ENCODE peak calls at places on chromosomes 3 and 15, in five cellular contexts. H, L, W, O and F are unnamed samples.

GRCh38 chr15:26831951-26832350 is 34.9 kb upstream of the GABRA5 start:
- DNase-seq in H (no peak), L (no peak), W (no peak), O (no peak), F (no peak)

GRCh38 chr3:26558257-26558656 is 64.3 kb upstream of the LRRC3B start:
- DNase-seq in H (no peak), L (no peak), W (no peak), O (no peak), F (no peak)

GRCh38 chr3:57967590-57967989 is 40.6 kb upstream of the FLNB start:
- DNase-seq in H (peak; percentile 83), L (no peak), W (no peak), O (no peak), F (no peak)

GRCh38 chr15:94323076-94323475 is 91.7 kb downstream of the MCTP2 start:
- DNase-seq in H (no peak), L (no peak), W (no peak), O (no peak), F (no peak)

GRCh38 chr3:160134964-160135363 is 90.3 kb upstream of the C3orf80 start:
- DNase-seq in H (no peak), L (no peak), W (no peak), O (no peak), F (no peak)

GRCh38 chr3:5891721-5892120 is 704.2 kb downstream of the EDEM1 start:
- DNase-seq in H (no peak), L (no peak), W (no peak), O (no peak), F (no peak)

GRCh38 chr3:153848701-153849100 is 272.5 kb upstream of the ARHGEF26 start:
- DNase-seq in H (no peak), L (no peak), W (no peak), O (no peak), F (no peak)

GRCh38 chr15:75455982-75456531 is 4.6 kb upstream of the SIN3A start:
- DNase-seq in H (peak; percentile 78), L (peak; percentile 33), W (peak; percentile 46), O (no peak), F (peak; percentile 79)

GRCh38 chr3:152595975-152596832 is 238.7 kb upstream of the P2RY1 start:
- DNase-seq in H (peak; percentile 63), L (no peak), W (peak; percentile 42), O (no peak), F (no peak)

GRCh38 chr3:175879417-175879816 is 1020.3 kb downstream of the NAALADL2 start:
- DNase-seq in H (no peak), L (no peak), W (no peak), O (no peak), F (no peak)

GRCh38 chr15:64324513-64324912 is 31.5 kb downstream of the CSNK1G1 start:
- DNase-seq in H (no peak), L (no peak), W (no peak), O (no peak), F (no peak)

GRCh38 chr15:74664028-74664616 is 31.7 kb downstream of the EDC3 start:
- DNase-seq in H (peak; percentile 83), L (no peak), W (peak; percentile 80), O (no peak), F (peak; percentile 83)

GRCh38 chr15:37907136-37907535 is 27.3 kb upstream of the TMCO5A start:
- DNase-seq in H (no peak), L (no peak), W (no peak), O (no peak), F (no peak)

GRCh38 chr15:69903476-69904295 is 194.0 kb downstream of the TLE3 start:
- DNase-seq in H (no peak), L (no peak), W (no peak), O (no peak), F (no peak)

GRCh38 chr15:57298843-57299550 is 77.3 kb upstream of the CGNL1 start:
- DNase-seq in H (no peak), L (no peak), W (no peak), O (no peak), F (no peak)

GRCh38 chr15:60235951-60236710 is 161.7 kb downstream of the ANXA2 start:
- DNase-seq in H (no peak), L (no peak), W (no peak), O (no peak), F (no peak)

GRCh38 chr3:123152656-123153055 is 49.1 kb upstream of the SEC22A start:
- DNase-seq in H (peak; percentile 34), L (no peak), W (no peak), O (no peak), F (no peak)

GRCh38 chr3:111709645-111710044 is 114.5 kb upstream of the ZBED2 start:
- DNase-seq in H (no peak), L (no peak), W (no peak), O (no peak), F (no peak)

GRCh38 chr3:194138732-194139084 is 2.8 kb downstream of the HES1 start:
- DNase-seq in H (no peak), L (no peak), W (no peak), O (no peak), F (no peak)

GRCh38 chr15:101031203-101031602 is 112.0 kb downstream of the LRRK1 start:
- DNase-seq in H (peak; percentile 39), L (no peak), W (peak; percentile 16), O (peak; percentile 55), F (peak; percentile 20)

GRCh38 chr15:99104788-99105515 is at the start of gene SYNM:
- DNase-seq in H (peak; percentile 73), L (no peak), W (peak; percentile 67), O (peak; percentile 86), F (peak; percentile 83)

GRCh38 chr15:36432162-36432561 is 147.3 kb upstream of the CDIN1 start:
- DNase-seq in H (no peak), L (no peak), W (no peak), O (no peak), F (no peak)

GRCh38 chr3:17115186-17115585 is 230.4 kb downstream of the PLCL2 start:
- DNase-seq in H (no peak), L (no peak), W (no peak), O (no peak), F (no peak)

GRCh38 chr3:25696019-25696418 is 31.3 kb upstream of the TOP2B start:
- DNase-seq in H (no peak), L (no peak), W (no peak), O (peak; percentile 39), F (peak; percentile 65)

DNA sequence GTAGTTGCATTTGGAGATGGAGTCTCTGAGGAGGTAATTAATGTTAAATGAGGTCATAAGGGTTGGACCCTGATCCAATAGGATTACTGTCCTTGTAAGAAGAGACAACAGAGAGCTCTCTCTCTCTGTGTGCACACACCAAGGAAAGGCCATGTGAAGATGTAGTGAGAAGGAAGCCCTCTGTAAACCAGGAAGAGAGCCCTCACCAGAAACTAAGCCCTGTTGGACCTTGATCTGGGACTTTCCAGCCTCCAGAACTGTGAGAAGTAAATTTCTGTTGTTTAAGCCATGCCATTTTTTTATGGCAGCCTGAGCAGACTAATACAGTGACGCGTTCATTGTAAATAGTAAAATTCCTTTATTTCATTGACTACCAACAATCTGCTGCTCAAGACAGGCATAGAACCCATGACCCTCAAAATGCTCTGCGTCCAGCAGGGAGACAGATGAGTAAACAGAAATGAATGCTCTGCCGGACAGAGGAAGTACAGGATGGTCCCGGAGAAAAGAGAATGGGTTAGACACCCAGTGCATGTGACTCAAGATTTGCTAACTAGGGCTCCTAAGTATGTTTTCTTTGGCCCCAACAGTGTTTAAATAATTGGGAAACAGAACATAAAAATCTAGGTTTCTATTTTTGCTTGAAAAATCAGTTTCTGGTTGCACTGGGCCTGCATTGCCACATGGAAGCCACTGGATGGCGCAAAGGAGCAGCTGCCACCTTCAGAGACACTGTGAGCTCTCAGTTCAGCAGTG is 37.9 kb upstream of the TNFAIP8L3 start:
- DNase-seq in H (no peak), L (no peak), W (no peak), O (no peak), F (no peak)
- H3K27ac ChIP-seq in H (peak overlapping the region; percentile 37), L (peak overlapping the region; percentile 71), W (no peak overlapping the region), O (no peak overlapping the region), F (no peak overlapping the region)

GRCh38 chr3:157132936-157133335 is 27.0 kb downstream of the CCNL1 start:
- DNase-seq in H (no peak), L (no peak), W (no peak), O (no peak), F (peak; percentile 63)
- H3K4me1 ChIP-seq in H (peaks cover 22% of the 10 kb centered on the region), L (peaks cover 29% of the 10 kb centered on the region), W (peaks cover 74% of the 10 kb centered on the region), O (peaks cover 84% of the 10 kb centered on the region), F (peaks cover 68% of the 10 kb centered on the region)

GRCh38 chr3:177860236-177860635 is 663.0 kb upstream of the TBL1XR1 start:
- DNase-seq in H (no peak), L (no peak), W (no peak), O (no peak), F (no peak)

GRCh38 chr3:177862962-177863491 is 665.7 kb upstream of the TBL1XR1 start:
- DNase-seq in H (no peak), L (no peak), W (no peak), O (no peak), F (no peak)
- H3K9me3 ChIP-seq in H (no peaks in the 10 kb centered on the region), L (no peaks in the 10 kb centered on the region), W (peaks cover 9% of the 10 kb centered on the region), O (peaks cover 25% of the 10 kb centered on the region), F (peaks cover 5% of the 10 kb centered on the region)

GRCh38 chr15:96343529-96344072 is 13.1 kb downstream of the NR2F2 start:
- DNase-seq in H (peak; percentile 51), L (no peak), W (no peak), O (no peak), F (no peak)
- H3K27ac ChIP-seq in H (peak overlapping the region; percentile 82), L (peak overlapping the region; percentile 91), W (peak overlapping the region; percentile 96), O (peak overlapping the region; percentile 75), F (peak overlapping the region; percentile 83)

GRCh38 chr3:85337895-85338294 is 379.1 kb downstream of the CADM2 start:
- DNase-seq in H (no peak), L (no peak), W (no peak), O (no peak), F (no peak)
- H3K4me1 ChIP-seq in H (no peaks in the 10 kb centered on the region), L (no peaks in the 10 kb centered on the region), W (no peaks in the 10 kb centered on the region), O (no peaks in the 10 kb centered on the region), F (no peaks in the 10 kb centered on the region)

GRCh38 chr3:59818-60217 is 136.7 kb upstream of the CHL1 start:
- DNase-seq in H (no peak), L (no peak), W (no peak), O (no peak), F (no peak)
- H3K9me3 ChIP-seq in H (no peaks in the 10 kb centered on the region), L (no peaks in the 10 kb centered on the region), W (no peaks in the 10 kb centered on the region), O (no peaks in the 10 kb centered on the region), F (no peaks in the 10 kb centered on the region)

GRCh38 chr3:11522398-11522715 is 121.4 kb downstream of the VGLL4 start:
- DNase-seq in H (no peak), L (no peak), W (no peak), O (no peak), F (no peak)

GRCh38 chr3:11521167-11521566 is 122.5 kb downstream of the VGLL4 start:
- DNase-seq in H (no peak), L (no peak), W (no peak), O (no peak), F (no peak)

GRCh38 chr3:11529281-11529680 is 114.4 kb downstream of the VGLL4 start:
- DNase-seq in H (no peak), L (no peak), W (no peak), O (no peak), F (no peak)

GRCh38 chr3:11522953-11523792 is 120.5 kb downstream of the VGLL4 start:
- DNase-seq in H (no peak), L (no peak), W (no peak), O (no peak), F (peak; percentile 10)

DNA sequence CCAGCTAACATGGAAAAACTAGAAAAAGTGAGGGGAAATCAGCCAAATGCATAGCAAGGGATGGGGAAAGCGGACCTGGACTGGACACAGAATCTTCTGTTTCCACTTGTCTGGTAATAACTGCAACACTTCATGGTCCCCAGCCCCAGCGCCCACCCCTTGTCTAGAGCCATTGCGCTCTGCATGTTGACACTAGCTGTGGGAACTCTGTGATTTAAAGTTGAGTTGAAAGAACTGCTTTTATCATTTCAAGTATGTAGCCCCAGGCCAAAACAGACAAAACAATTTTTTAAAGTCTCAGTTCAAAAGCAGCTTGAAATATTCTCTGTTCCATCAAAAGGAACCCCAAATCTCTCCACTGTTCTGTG is 119.9 kb downstream of the VGLL4 start:
- DNase-seq in H (no peak), L (no peak), W (no peak), O (no peak), F (peak; percentile 11)
- H3K27ac ChIP-seq in H (peak overlapping the region; percentile 9), L (peak overlapping the region; percentile 79), W (no peak overlapping the region), O (no peak overlapping the region), F (no peak overlapping the region)